ENCODE peak calls at places on chromosomes 3 and 15, in seven cellular contexts. W is testis; E is right atrium auricular region; J is aorta; A is psoas muscle; F is effector memory CD4-positive, alpha-beta T cell; B is tibial artery. G is an unnamed sample.
A peak's percentile ranks its signal among the peaks of the same experiment; 100 is the strongest.

GRCh38 chr3:23206371-23206770 is 3.2 kb downstream of the UBE2E2 start:
- DNase-seq in W (no peak), E (no peak), J (no peak), A (no peak), F (no peak), B (no peak), G (no peak)

GRCh38 chr15:88016373-88016772 is 240.2 kb downstream of the NTRK3 start:
- DNase-seq in W (no peak), E (no peak), J (no peak), A (no peak), F (no peak), B (no peak), G (no peak)

GRCh38 chr3:72663429-72663828 is 184.8 kb downstream of the SHQ1 start:
- DNase-seq in W (no peak), E (no peak), J (no peak), A (no peak), F (no peak), B (no peak), G (no peak)

GRCh38 chr3:71011565-71012287 is 571.8 kb downstream of the FOXP1 start:
- DNase-seq in W (no peak), E (no peak), J (no peak), A (no peak), F (no peak), B (no peak), G (no peak)

GRCh38 chr15:27353837-27354236 is 382.9 kb downstream of the GABRG3 start:
- DNase-seq in W (no peak), E (no peak), J (no peak), A (no peak), F (no peak), B (no peak), G (no peak)

GRCh38 chr3:79005084-79005483 is 762.7 kb downstream of the ROBO1 start:
- DNase-seq in W (no peak), E (no peak), J (no peak), A (no peak), F (no peak), B (no peak), G (no peak)

GRCh38 chr3:179304605-179305004 is 18.2 kb upstream of the ZNF639 start:
- DNase-seq in W (no peak), E (no peak), J (no peak), A (no peak), F (no peak), B (no peak), G (no peak)

GRCh38 chr15:70806992-70807712 is 43.8 kb upstream of the UACA start:
- DNase-seq in W (peak; percentile 70), E (peak; percentile 69), J (no peak), A (peak; percentile 64), F (no peak), B (peak; percentile 85), G (no peak)

GRCh38 chr15:32029409-32029861 is 880 bp upstream of the CHRNA7 start:
- DNase-seq in W (peak; percentile 50), E (no peak), J (no peak), A (peak; percentile 50), F (no peak), B (no peak), G (peak; percentile 72)

GRCh38 chr3:11452988-11453847 is 181.0 kb downstream of the ATG7 start:
- DNase-seq in W (no peak), E (no peak), J (no peak), A (no peak), F (no peak), B (no peak), G (peak; percentile 56)

GRCh38 chr3:42556089-42556632 is 25.6 kb downstream of the SEC22C start:
- DNase-seq in W (no peak), E (no peak), J (no peak), A (no peak), F (peak; percentile 19), B (no peak), G (peak; percentile 91)

GRCh38 chr15:70156781-70157261 is 59.1 kb upstream of the TLE3 start:
- DNase-seq in W (peak; percentile 77), E (peak; percentile 68), J (peak; percentile 91), A (peak; percentile 89), F (no peak), B (peak; percentile 58), G (no peak)

GRCh38 chr3:18087963-18088362 is 337.2 kb downstream of the SATB1 start:
- DNase-seq in W (no peak), E (no peak), J (no peak), A (no peak), F (no peak), B (no peak), G (no peak)

GRCh38 chr3:49519916-49520385 is 34.3 kb upstream of the BSN start:
- DNase-seq in W (no peak), E (no peak), J (no peak), A (no peak), F (no peak), B (no peak), G (no peak)

GRCh38 chr3:125261031-125261430 is 48.5 kb upstream of the SLC12A8 start:
- DNase-seq in W (no peak), E (no peak), J (no peak), A (no peak), F (no peak), B (no peak), G (no peak)

GRCh38 chr3:62036726-62037125 is 336.6 kb downstream of the FEZF2 start:
- DNase-seq in W (no peak), E (no peak), J (no peak), A (no peak), F (no peak), B (no peak), G (no peak)

GRCh38 chr3:124396397-124396796 is 333.9 kb upstream of the UMPS start:
- DNase-seq in W (no peak), E (no peak), J (no peak), A (no peak), F (no peak), B (no peak), G (no peak)

DNA sequence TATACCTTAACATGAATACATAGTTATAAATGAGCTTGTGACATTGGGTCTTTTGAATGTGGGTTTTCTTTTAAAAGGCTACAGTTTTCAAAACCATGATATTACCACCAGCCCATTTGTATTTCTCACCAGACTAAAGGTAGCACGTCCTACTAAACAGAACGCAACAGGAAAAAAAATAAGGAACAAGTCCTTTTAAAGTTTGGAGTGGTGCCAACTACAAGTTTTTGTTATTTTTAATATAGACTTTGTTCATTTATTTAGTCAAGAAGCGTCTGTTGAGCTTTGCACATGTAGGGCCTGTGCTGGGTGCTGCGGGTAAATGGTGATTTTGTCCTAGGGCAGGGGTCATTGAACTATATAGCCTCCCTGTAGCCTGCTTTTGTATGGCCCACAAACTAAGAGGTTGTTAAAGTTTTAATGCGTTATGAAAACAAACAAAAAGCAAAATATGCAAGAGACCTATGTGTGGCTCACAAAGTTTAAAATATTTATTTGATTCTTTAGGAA is 164.4 kb downstream of the GHSR start:
- DNase-seq in W (no peak), E (no peak), J (no peak), A (no peak), F (no peak), B (no peak), G (no peak)
- H3K36me3 ChIP-seq in W (no peaks in the 10 kb centered on the region), E (no peaks in the 10 kb centered on the region), J (no peaks in the 10 kb centered on the region), A (peaks cover 5% of the 10 kb centered on the region), F (no peaks in the 10 kb centered on the region), B (no peaks in the 10 kb centered on the region), G (peaks cover 6% of the 10 kb centered on the region)

DNA sequence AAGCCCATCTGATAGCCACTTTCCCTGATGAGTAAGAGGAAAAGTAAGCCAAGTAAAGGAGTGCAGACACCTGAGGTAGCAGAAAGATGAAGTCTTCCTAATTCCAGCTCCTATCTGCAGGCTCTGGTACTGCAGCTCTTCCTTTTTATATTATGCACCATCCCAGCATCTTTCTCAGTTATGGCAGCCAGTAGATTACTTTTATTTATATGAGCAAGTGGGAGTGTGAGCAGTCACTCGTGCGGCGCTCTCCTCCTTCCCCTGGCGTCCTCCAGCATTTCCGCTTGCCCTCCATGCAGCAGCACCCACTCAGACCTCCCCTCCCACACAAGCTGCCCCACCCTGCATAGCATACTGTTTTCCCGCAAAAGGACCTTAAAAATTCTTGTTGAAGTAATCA is 465.9 kb upstream of the DPPA4 start:
- DNase-seq in W (peak; percentile 19), E (no peak), J (no peak), A (no peak), F (no peak), B (no peak), G (no peak)
- H3K27ac ChIP-seq in W (no peak overlapping the region), E (no peak overlapping the region), J (no peak overlapping the region), A (no peak overlapping the region), F (no peak overlapping the region), B (no peak overlapping the region), G (no peak overlapping the region)

GRCh38 chr3:52259448-52259847 is 13.9 kb downstream of the PPM1M start:
- DNase-seq in W (no peak), E (no peak), J (no peak), A (no peak), F (no peak), B (no peak), G (no peak)

GRCh38 chr3:52270252-52270754 is 8.1 kb downstream of the WDR82 start:
- DNase-seq in W (no peak), E (peak; percentile 55), J (no peak), A (no peak), F (no peak), B (no peak), G (no peak)

GRCh38 chr3:52262447-52262846 is 16.0 kb downstream of the WDR82 start:
- DNase-seq in W (no peak), E (no peak), J (no peak), A (no peak), F (no peak), B (no peak), G (no peak)

GRCh38 chr3:52268036-52268435 is 10.4 kb downstream of the WDR82 start:
- DNase-seq in W (no peak), E (peak; percentile 30), J (no peak), A (no peak), F (peak; percentile 29), B (no peak), G (no peak)

DNA sequence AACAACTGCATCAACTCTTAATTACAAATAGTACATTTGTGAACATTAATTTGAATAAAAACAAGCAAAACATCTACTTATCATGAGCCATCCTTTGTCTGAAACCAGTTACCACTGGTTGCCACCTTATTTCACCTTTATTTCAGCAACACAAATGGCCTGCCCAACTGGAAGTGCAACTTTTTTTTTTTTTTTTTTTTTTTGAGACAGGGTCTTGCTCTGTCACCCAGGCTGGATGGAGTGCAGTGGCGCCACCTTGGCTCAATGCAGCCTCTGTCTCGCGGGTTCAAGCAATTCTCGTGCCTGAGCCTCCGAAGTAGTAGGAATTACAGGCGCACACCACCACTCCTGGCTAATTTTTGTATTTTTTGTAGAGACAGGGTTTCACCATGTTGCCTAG is 13.1 kb downstream of the WDR82 start:
- DNase-seq in W (no peak), E (no peak), J (no peak), A (no peak), F (no peak), B (no peak), G (no peak)
- H3K36me3 ChIP-seq in W (no peaks in the 10 kb centered on the region), E (peaks cover 89% of the 10 kb centered on the region), J (no peaks in the 10 kb centered on the region), A (peaks cover 31% of the 10 kb centered on the region), F (peaks cover 62% of the 10 kb centered on the region), B (peaks cover 90% of the 10 kb centered on the region), G (peaks cover 72% of the 10 kb centered on the region)

DNA sequence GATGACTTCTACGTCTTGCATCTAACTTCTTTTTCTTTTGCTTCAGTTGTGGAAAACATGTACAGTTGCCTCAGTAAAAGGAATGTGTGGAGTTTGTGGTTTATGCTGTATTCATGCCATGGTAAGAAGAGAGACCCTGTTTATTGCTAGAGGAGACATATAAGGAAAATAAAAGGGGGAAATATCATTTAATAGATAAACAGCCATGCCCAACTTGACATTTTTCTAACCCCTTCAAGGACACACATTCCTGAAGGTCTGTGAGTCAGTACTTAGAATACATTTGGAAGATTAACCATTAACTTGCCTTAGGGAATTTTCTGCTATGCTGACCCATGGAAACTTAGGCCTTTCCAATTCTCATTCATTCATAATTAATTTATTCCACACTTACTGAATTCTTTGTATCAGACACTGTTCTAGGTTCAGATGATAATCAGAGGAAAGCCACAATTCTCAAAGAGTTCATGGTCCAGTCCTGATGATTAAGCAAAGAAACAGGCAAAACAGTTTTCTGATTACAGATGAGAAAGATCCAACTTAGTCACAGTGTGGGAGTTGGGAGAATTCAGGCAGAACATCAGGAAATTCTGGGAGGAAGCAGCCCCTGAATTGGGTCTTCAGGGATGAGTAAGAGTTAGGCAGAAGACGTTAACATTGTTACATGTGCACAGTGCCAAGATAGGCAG is 329.8 kb upstream of the RASGRP1 start:
- DNase-seq in W (no peak), E (no peak), J (no peak), A (no peak), F (no peak), B (no peak), G (no peak)
- H3K27ac ChIP-seq in W (no peak overlapping the region), E (no peak overlapping the region), J (no peak overlapping the region), A (no peak overlapping the region), F (no peak overlapping the region), B (peak overlapping the region; percentile 9), G (no peak overlapping the region)

G was measured in WERI-Rb-1.